ENCODE peak calls at places on chromosomes 5 and 9, in six cellular contexts. R is hepatocyte; W is tibial artery; A is left lung; C is effector memory CD4-positive, alpha-beta T cell; S is esophagus squamous epithelium. J is an unnamed sample. For H3K4me1, the result is how much of the 10 kb centered on the place peaks cover.

GRCh38 chr9:127225747-127226646 is 38.6 kb upstream of the GARNL3 start:
- DNase-seq in R (peak), C (no peak), S (no peak), A (no peak), W (peak), J (no peak)

GRCh38 chr5:77947051-77947428 is 170.9 kb upstream of the TBCA start:
- DNase-seq in A (no peak), R (no peak), C (no peak), S (no peak), W (no peak), J (no peak)

GRCh38 chr9:137146527-137146918 is 7.6 kb downstream of the GRIN1 start:
- DNase-seq in C (no peak), S (no peak), W (no peak), A (no peak), R (no peak), J (no peak)

GRCh38 chr5:10588779-10589447 is 25.0 kb downstream of the ANKRD33B start:
- DNase-seq in R (no peak), W (no peak), A (no peak), C (no peak), S (no peak), J (no peak)

GRCh38 chr9:98795295-98795955 is 930 bp downstream of the ANKS6 start:
- DNase-seq in A (no peak), R (peak), C (no peak), W (no peak), S (no peak), J (no peak)

GRCh38 chr9:91905958-91906585 is 44.0 kb downstream of the ROR2 start:
- DNase-seq in A (peak), S (no peak), R (no peak), C (peak), W (no peak), J (no peak)

GRCh38 chr5:142096382-142096781 is 12.2 kb upstream of the NDFIP1 start:
- DNase-seq in R (no peak), S (no peak), W (no peak), A (no peak), C (no peak), J (no peak)

GRCh38 chr9:13568446-13568845 is 289.0 kb upstream of the MPDZ start:
- DNase-seq in A (no peak), W (no peak), R (no peak), S (no peak), C (no peak), J (no peak)

GRCh38 chr5:9716838-9717281 is 86.7 kb upstream of the TAS2R1 start:
- DNase-seq in A (no peak), S (no peak), C (no peak), R (no peak), W (no peak), J (no peak)

GRCh38 chr5:16935271-16936149 is 578 bp downstream of the MYO10 start:
- DNase-seq in W (peak), A (peak), S (peak), R (peak), C (no peak), J (peak)

GRCh38 chr9:522658-523057 is 308.0 kb downstream of the DOCK8 start:
- DNase-seq in A (no peak), C (no peak), S (no peak), W (peak), R (no peak), J (no peak)

GRCh38 chr9:5493597-5494511 is 16.5 kb upstream of the PDCD1LG2 start:
- DNase-seq in R (no peak), S (no peak), A (peak), W (no peak), C (no peak), J (no peak)

GRCh38 chr5:122077451-122078115 is 476 bp downstream of the LOX start:
- DNase-seq in S (no peak), R (peak), C (no peak), A (peak), W (peak), J (peak)

GRCh38 chr5:56516936-56517521 is 283.9 kb upstream of the ANKRD55 start:
- DNase-seq in R (peak), W (no peak), S (no peak), A (no peak), C (no peak), J (no peak)

GRCh38 chr5:96058084-96058483 is 96.4 kb upstream of the ELL2 start:
- DNase-seq in C (no peak), W (no peak), A (no peak), R (no peak), S (no peak), J (peak)

GRCh38 chr5:125412561-125413535 is 666.4 kb upstream of the ZNF608 start:
- DNase-seq in S (no peak), R (peak), W (peak), A (peak), C (no peak), J (peak)

GRCh38 chr9:110650991-110651411 is 17.6 kb upstream of the MUSK start:
- DNase-seq in A (no peak), W (no peak), S (no peak), R (peak), C (no peak), J (no peak)

GRCh38 chr9:34253460-34253837 is 74.6 kb downstream of the UBAP1 start:
- DNase-seq in W (no peak), R (peak), C (no peak), S (no peak), A (no peak), J (no peak)

GRCh38 chr5:139660105-139660915 is 12.2 kb downstream of the CXXC5 start:
- DNase-seq in W (peak), A (peak), R (no peak), S (no peak), C (no peak), J (no peak)

GRCh38 chr9:127854169-127854833 is at the start of gene ENG:
- DNase-seq in C (no peak), W (peak), A (peak), R (peak), S (no peak), J (peak)

GRCh38 chr5:149621415-149622098 is 40.3 kb downstream of the ARHGEF37 start:
- DNase-seq in C (no peak), S (no peak), W (no peak), A (no peak), R (no peak), J (no peak)

GRCh38 chr9:17719053-17719452 is 140.2 kb downstream of the SH3GL2 start:
- DNase-seq in A (no peak), W (no peak), C (no peak), S (no peak), R (no peak), J (no peak)

GRCh38 chr9:89978185-89978584 is 373.4 kb downstream of the GADD45G start:
- DNase-seq in A (no peak), C (no peak), S (no peak), R (no peak), W (no peak), J (peak)

GRCh38 chr9:111232997-111233790 is 96.8 kb downstream of the OR2K2 start:
- DNase-seq in C (no peak), S (no peak), R (no peak), W (no peak), A (no peak), J (peak)

GRCh38 chr9:128841704-128842492 is 12.3 kb upstream of the SPOUT1 start:
- DNase-seq in S (no peak), A (no peak), C (no peak), R (no peak), W (no peak), J (no peak)

DNA sequence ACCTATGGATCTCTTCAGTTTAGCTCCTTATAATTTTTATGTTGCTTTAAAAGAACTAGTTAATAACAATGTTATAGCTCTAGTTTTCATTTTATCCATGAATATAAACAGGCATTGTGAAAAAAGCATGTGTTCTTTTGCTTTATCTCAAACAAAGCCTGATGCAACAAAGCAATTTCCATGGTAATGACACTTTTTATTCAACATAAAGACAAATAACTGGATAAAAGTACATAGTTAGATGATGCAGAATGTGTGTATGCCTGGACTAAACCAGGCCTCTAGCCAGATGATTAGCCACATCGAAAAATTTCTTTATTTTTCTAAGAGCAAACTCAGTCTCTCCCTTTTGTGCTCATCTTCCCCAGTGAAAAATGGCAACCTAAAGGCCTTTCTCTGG is 125.6 kb upstream of the TARS1 start:
- DNase-seq in W (no peak), A (no peak), C (no peak), S (no peak), R (no peak), J (no peak)
- H3K4me1 ChIP-seq in W (under half), A (under half), C (under half), S (under half), R (under half), J (under half)

GRCh38 chr5:163913548-163913947 is 408.1 kb downstream of the MAT2B start:
- DNase-seq in C (no peak), W (no peak), R (no peak), S (no peak), A (no peak), J (no peak)
- H3K4me3 ChIP-seq in C (no peak), W (no peak), R (no peak), S (no peak), A (no peak), J (no peak)

DNA sequence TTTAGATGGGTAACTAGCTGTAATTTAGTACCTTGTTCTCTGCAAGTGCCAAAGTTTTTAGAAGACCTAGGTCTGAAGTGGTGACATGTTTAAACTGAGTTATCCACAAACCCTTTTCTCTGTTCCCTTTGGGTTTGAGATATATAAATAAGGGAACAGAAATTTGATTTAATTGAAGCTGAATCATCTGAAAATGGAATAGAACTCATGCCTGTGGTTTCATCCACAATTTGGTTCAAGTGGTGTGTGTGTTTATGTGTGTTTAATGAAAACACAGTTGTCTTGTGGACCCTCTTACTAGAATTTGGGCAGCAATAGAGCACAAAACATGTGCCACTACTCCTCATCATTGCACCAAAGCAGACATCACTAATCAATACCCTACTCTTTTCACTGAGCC is 216.9 kb downstream of the GLIS3 start:
- DNase-seq in W (no peak), C (no peak), R (no peak), S (no peak), A (no peak), J (no peak)
- H3K27ac ChIP-seq in W (no peak), C (no peak), R (no peak), S (peak), A (no peak), J (no peak)

GRCh38 chr9:134352247-134352933 is 26.1 kb downstream of the RXRA start:
- DNase-seq in R (no peak), C (no peak), S (no peak), W (no peak), A (no peak), J (no peak)

GRCh38 chr9:134353539-134353938 is 27.3 kb downstream of the RXRA start:
- DNase-seq in C (no peak), R (no peak), A (no peak), W (no peak), S (no peak), J (no peak)

GRCh38 chr9:134350416-134350994 is 24.2 kb downstream of the RXRA start:
- DNase-seq in A (no peak), R (no peak), W (no peak), C (no peak), S (no peak), J (no peak)

GRCh38 chr9:134349941-134350340 is 23.7 kb downstream of the RXRA start:
- DNase-seq in W (no peak), C (no peak), S (no peak), R (no peak), A (no peak), J (no peak)

GRCh38 chr9:134351777-134352176 is 25.5 kb downstream of the RXRA start:
- DNase-seq in A (no peak), W (no peak), C (no peak), S (no peak), R (no peak), J (no peak)
- H3K4me1 ChIP-seq in A (under half), W (half or more), C (under half), S (half or more), R (half or more), J (under half)

J was measured in endodermal cell.